ENCODE peak calls at places on chromosomes 12 and 14, in eight cellular contexts. One of them, this sample, is unnamed.

GRCh38 chr12:10016881-10017280 is 6.5 kb downstream of the CLEC12B start:
- DNase-seq in mesothelial cell of epicardium: no peak
- DNase-seq in stimulated activated CD8-positive, alpha-beta memory T cell treated with anti-CD3 and anti-CD28 coated beads, Interleukin-4, amount 100 ng/mL, for 4 hours: no peak
- DNase-seq in GDM1: no peak
- DNase-seq in GM04504: no peak
- DNase-seq in cardiac fibroblast: no peak
- DNase-seq in G401: no peak
- DNase-seq in HTR-8/SVneo: peak
- DNase-seq in this sample: no peak

GRCh38 chr12:118488034-118488433 is 111.7 kb downstream of the SUDS3 start:
- DNase-seq in cardiac fibroblast: no peak
- DNase-seq in HTR-8/SVneo: no peak
- DNase-seq in GDM1: no peak
- DNase-seq in mesothelial cell of epicardium: no peak
- DNase-seq in stimulated activated CD8-positive, alpha-beta memory T cell treated with anti-CD3 and anti-CD28 coated beads, Interleukin-4, amount 100 ng/mL, for 4 hours: no peak
- DNase-seq in G401: no peak
- DNase-seq in GM04504: no peak
- DNase-seq in this sample: no peak

GRCh38 chr12:106673151-106673550 is 90.3 kb downstream of the RFX4 start:
- DNase-seq in stimulated activated CD8-positive, alpha-beta memory T cell treated with anti-CD3 and anti-CD28 coated beads, Interleukin-4, amount 100 ng/mL, for 4 hours: no peak
- DNase-seq in GDM1: no peak
- DNase-seq in mesothelial cell of epicardium: no peak
- DNase-seq in G401: no peak
- DNase-seq in GM04504: no peak
- DNase-seq in HTR-8/SVneo: no peak
- DNase-seq in cardiac fibroblast: no peak
- DNase-seq in this sample: no peak

GRCh38 chr14:70317969-70318634 is 41.4 kb downstream of the COX16 start:
- DNase-seq in mesothelial cell of epicardium: peak
- DNase-seq in GDM1: no peak
- DNase-seq in G401: peak
- DNase-seq in HTR-8/SVneo: peak
- DNase-seq in stimulated activated CD8-positive, alpha-beta memory T cell treated with anti-CD3 and anti-CD28 coated beads, Interleukin-4, amount 100 ng/mL, for 4 hours: no peak
- DNase-seq in cardiac fibroblast: peak
- DNase-seq in GM04504: peak
- DNase-seq in this sample: peak

GRCh38 chr12:3225154-3225795 is 148.1 kb downstream of the TSPAN9 start:
- DNase-seq in stimulated activated CD8-positive, alpha-beta memory T cell treated with anti-CD3 and anti-CD28 coated beads, Interleukin-4, amount 100 ng/mL, for 4 hours: no peak
- DNase-seq in HTR-8/SVneo: peak
- DNase-seq in GDM1: no peak
- DNase-seq in GM04504: no peak
- DNase-seq in cardiac fibroblast: peak
- DNase-seq in mesothelial cell of epicardium: no peak
- DNase-seq in G401: peak
- DNase-seq in this sample: no peak

GRCh38 chr14:103002578-103003350 is 54.6 kb downstream of the CDC42BPB start:
- DNase-seq in HTR-8/SVneo: no peak
- DNase-seq in mesothelial cell of epicardium: no peak
- DNase-seq in cardiac fibroblast: no peak
- DNase-seq in G401: no peak
- DNase-seq in stimulated activated CD8-positive, alpha-beta memory T cell treated with anti-CD3 and anti-CD28 coated beads, Interleukin-4, amount 100 ng/mL, for 4 hours: no peak
- DNase-seq in GM04504: no peak
- DNase-seq in GDM1: no peak
- DNase-seq in this sample: no peak

GRCh38 chr14:104926619-104927431 is 2.1 kb downstream of the PLD4 start:
- DNase-seq in stimulated activated CD8-positive, alpha-beta memory T cell treated with anti-CD3 and anti-CD28 coated beads, Interleukin-4, amount 100 ng/mL, for 4 hours: no peak
- DNase-seq in HTR-8/SVneo: no peak
- DNase-seq in GDM1: peak
- DNase-seq in mesothelial cell of epicardium: no peak
- DNase-seq in G401: no peak
- DNase-seq in cardiac fibroblast: no peak
- DNase-seq in GM04504: no peak
- DNase-seq in this sample: no peak

GRCh38 chr14:104657563-104658324 is 31.7 kb upstream of the INF2 start:
- DNase-seq in stimulated activated CD8-positive, alpha-beta memory T cell treated with anti-CD3 and anti-CD28 coated beads, Interleukin-4, amount 100 ng/mL, for 4 hours: no peak
- DNase-seq in HTR-8/SVneo: no peak
- DNase-seq in cardiac fibroblast: no peak
- DNase-seq in GDM1: peak
- DNase-seq in mesothelial cell of epicardium: no peak
- DNase-seq in GM04504: no peak
- DNase-seq in G401: no peak
- DNase-seq in this sample: no peak

GRCh38 chr12:104498211-104498801 is 41.6 kb downstream of the CHST11 start:
- DNase-seq in cardiac fibroblast: no peak
- DNase-seq in stimulated activated CD8-positive, alpha-beta memory T cell treated with anti-CD3 and anti-CD28 coated beads, Interleukin-4, amount 100 ng/mL, for 4 hours: no peak
- DNase-seq in HTR-8/SVneo: no peak
- DNase-seq in GDM1: no peak
- DNase-seq in GM04504: no peak
- DNase-seq in mesothelial cell of epicardium: no peak
- DNase-seq in G401: no peak
- DNase-seq in this sample: no peak

GRCh38 chr14:105059035-105059916 is 6.0 kb downstream of the GPR132 start:
- DNase-seq in stimulated activated CD8-positive, alpha-beta memory T cell treated with anti-CD3 and anti-CD28 coated beads, Interleukin-4, amount 100 ng/mL, for 4 hours: no peak
- DNase-seq in GM04504: no peak
- DNase-seq in mesothelial cell of epicardium: no peak
- DNase-seq in GDM1: no peak
- DNase-seq in G401: no peak
- DNase-seq in HTR-8/SVneo: no peak
- DNase-seq in cardiac fibroblast: peak
- DNase-seq in this sample: no peak

GRCh38 chr12:7131502-7131866 is 1.3 kb downstream of the CLSTN3 start:
- DNase-seq in cardiac fibroblast: no peak
- DNase-seq in GM04504: no peak
- DNase-seq in GDM1: peak
- DNase-seq in mesothelial cell of epicardium: no peak
- DNase-seq in stimulated activated CD8-positive, alpha-beta memory T cell treated with anti-CD3 and anti-CD28 coated beads, Interleukin-4, amount 100 ng/mL, for 4 hours: no peak
- DNase-seq in G401: peak
- DNase-seq in HTR-8/SVneo: no peak
- DNase-seq in this sample: no peak

GRCh38 chr12:107129315-107129930 is 36.1 kb upstream of the CRY1 start:
- DNase-seq in stimulated activated CD8-positive, alpha-beta memory T cell treated with anti-CD3 and anti-CD28 coated beads, Interleukin-4, amount 100 ng/mL, for 4 hours: no peak
- DNase-seq in cardiac fibroblast: no peak
- DNase-seq in GDM1: no peak
- DNase-seq in GM04504: no peak
- DNase-seq in HTR-8/SVneo: no peak
- DNase-seq in G401: peak
- DNase-seq in mesothelial cell of epicardium: no peak
- DNase-seq in this sample: no peak

GRCh38 chr14:51210594-51210993 is 29.5 kb upstream of the TMX1 start:
- DNase-seq in G401: no peak
- DNase-seq in stimulated activated CD8-positive, alpha-beta memory T cell treated with anti-CD3 and anti-CD28 coated beads, Interleukin-4, amount 100 ng/mL, for 4 hours: no peak
- DNase-seq in GM04504: no peak
- DNase-seq in cardiac fibroblast: no peak
- DNase-seq in HTR-8/SVneo: no peak
- DNase-seq in GDM1: no peak
- DNase-seq in mesothelial cell of epicardium: no peak
- DNase-seq in this sample: no peak

This sample was measured in stromal cell of bone marrow.